ENCODE peak calls at places on chromosome 15, in nine cellular contexts. One of them, this sample, is unnamed.

GRCh38 chr15:101723161-101723873 is 956 bp downstream of the TARS3 start:
- DNase-seq in endothelial cell: no peak
- DNase-seq in hippocampal formation: no peak
- DNase-seq in activated effector memory CD4-positive, alpha-beta T cell treated with anti-CD3 and anti-CD28 coated beads, Interleukin-2, amount 50 U/mL, for 16 hours: peak
- DNase-seq in activated gamma-delta T cell treated with Interleukin-2 at 50 U/mL for 16 hours: peak
- DNase-seq in stimulated activated naive CD8-positive, alpha-beta T cell treated with anti-CD3 and anti-CD28 coated beads, Interleukin-15, Interleukin-2, amounts not matched to agents 100 U/mL and 50 U/mL, for 24 hours: peak
- DNase-seq in Karpas-422: peak
- DNase-seq in H4: no peak
- DNase-seq in activated B cell treated with CpG ODN at 0.5 μM for 24 hours: no peak
- DNase-seq in this sample: peak

GRCh38 chr15:43912991-43913927 is 86.5 kb downstream of the WDR76 start:
- DNase-seq in endothelial cell: no peak
- DNase-seq in hippocampal formation: peak
- DNase-seq in activated effector memory CD4-positive, alpha-beta T cell treated with anti-CD3 and anti-CD28 coated beads, Interleukin-2, amount 50 U/mL, for 16 hours: no peak
- DNase-seq in activated gamma-delta T cell treated with Interleukin-2 at 50 U/mL for 16 hours: no peak
- DNase-seq in stimulated activated naive CD8-positive, alpha-beta T cell treated with anti-CD3 and anti-CD28 coated beads, Interleukin-15, Interleukin-2, amounts not matched to agents 100 U/mL and 50 U/mL, for 24 hours: peak
- DNase-seq in Karpas-422: no peak
- DNase-seq in H4: peak
- DNase-seq in activated B cell treated with CpG ODN at 0.5 μM for 24 hours: no peak
- DNase-seq in this sample: peak

GRCh38 chr15:73694419-73694818 is 10.2 kb downstream of the CD276 start:
- DNase-seq in endothelial cell: no peak
- DNase-seq in hippocampal formation: no peak
- DNase-seq in activated effector memory CD4-positive, alpha-beta T cell treated with anti-CD3 and anti-CD28 coated beads, Interleukin-2, amount 50 U/mL, for 16 hours: no peak
- DNase-seq in activated gamma-delta T cell treated with Interleukin-2 at 50 U/mL for 16 hours: no peak
- DNase-seq in stimulated activated naive CD8-positive, alpha-beta T cell treated with anti-CD3 and anti-CD28 coated beads, Interleukin-15, Interleukin-2, amounts not matched to agents 100 U/mL and 50 U/mL, for 24 hours: no peak
- DNase-seq in Karpas-422: no peak
- DNase-seq in H4: no peak
- DNase-seq in activated B cell treated with CpG ODN at 0.5 μM for 24 hours: no peak
- DNase-seq in this sample: no peak

GRCh38 chr15:51108933-51109550 is 14.3 kb upstream of the TNFAIP8L3 start:
- DNase-seq in endothelial cell: no peak
- DNase-seq in hippocampal formation: no peak
- DNase-seq in activated effector memory CD4-positive, alpha-beta T cell treated with anti-CD3 and anti-CD28 coated beads, Interleukin-2, amount 50 U/mL, for 16 hours: no peak
- DNase-seq in activated gamma-delta T cell treated with Interleukin-2 at 50 U/mL for 16 hours: no peak
- DNase-seq in stimulated activated naive CD8-positive, alpha-beta T cell treated with anti-CD3 and anti-CD28 coated beads, Interleukin-15, Interleukin-2, amounts not matched to agents 100 U/mL and 50 U/mL, for 24 hours: no peak
- DNase-seq in Karpas-422: no peak
- DNase-seq in H4: peak
- DNase-seq in activated B cell treated with CpG ODN at 0.5 μM for 24 hours: no peak
- DNase-seq in this sample: no peak

GRCh38 chr15:85704021-85704420 is 90.7 kb downstream of the KLHL25 start:
- DNase-seq in endothelial cell: no peak
- DNase-seq in hippocampal formation: no peak
- DNase-seq in activated effector memory CD4-positive, alpha-beta T cell treated with anti-CD3 and anti-CD28 coated beads, Interleukin-2, amount 50 U/mL, for 16 hours: peak
- DNase-seq in activated gamma-delta T cell treated with Interleukin-2 at 50 U/mL for 16 hours: no peak
- DNase-seq in stimulated activated naive CD8-positive, alpha-beta T cell treated with anti-CD3 and anti-CD28 coated beads, Interleukin-15, Interleukin-2, amounts not matched to agents 100 U/mL and 50 U/mL, for 24 hours: peak
- DNase-seq in Karpas-422: peak
- DNase-seq in H4: no peak
- DNase-seq in activated B cell treated with CpG ODN at 0.5 μM for 24 hours: no peak
- DNase-seq in this sample: peak

GRCh38 chr15:65184305-65184943 is 718 bp downstream of the CLPX start:
- DNase-seq in endothelial cell: peak
- DNase-seq in hippocampal formation: no peak
- DNase-seq in activated effector memory CD4-positive, alpha-beta T cell treated with anti-CD3 and anti-CD28 coated beads, Interleukin-2, amount 50 U/mL, for 16 hours: peak
- DNase-seq in activated gamma-delta T cell treated with Interleukin-2 at 50 U/mL for 16 hours: peak
- DNase-seq in stimulated activated naive CD8-positive, alpha-beta T cell treated with anti-CD3 and anti-CD28 coated beads, Interleukin-15, Interleukin-2, amounts not matched to agents 100 U/mL and 50 U/mL, for 24 hours: peak
- DNase-seq in Karpas-422: peak
- DNase-seq in H4: peak
- DNase-seq in activated B cell treated with CpG ODN at 0.5 μM for 24 hours: peak
- DNase-seq in this sample: peak

GRCh38 chr15:98812711-98813441 is 164.5 kb downstream of the IGF1R start:
- DNase-seq in endothelial cell: no peak
- DNase-seq in hippocampal formation: no peak
- DNase-seq in activated effector memory CD4-positive, alpha-beta T cell treated with anti-CD3 and anti-CD28 coated beads, Interleukin-2, amount 50 U/mL, for 16 hours: no peak
- DNase-seq in activated gamma-delta T cell treated with Interleukin-2 at 50 U/mL for 16 hours: no peak
- DNase-seq in stimulated activated naive CD8-positive, alpha-beta T cell treated with anti-CD3 and anti-CD28 coated beads, Interleukin-15, Interleukin-2, amounts not matched to agents 100 U/mL and 50 U/mL, for 24 hours: no peak
- DNase-seq in Karpas-422: no peak
- DNase-seq in H4: no peak
- DNase-seq in activated B cell treated with CpG ODN at 0.5 μM for 24 hours: no peak
- DNase-seq in this sample: no peak

GRCh38 chr15:94665687-94666441 is 434.5 kb downstream of the MCTP2 start:
- DNase-seq in endothelial cell: no peak
- DNase-seq in hippocampal formation: no peak
- DNase-seq in activated effector memory CD4-positive, alpha-beta T cell treated with anti-CD3 and anti-CD28 coated beads, Interleukin-2, amount 50 U/mL, for 16 hours: no peak
- DNase-seq in activated gamma-delta T cell treated with Interleukin-2 at 50 U/mL for 16 hours: no peak
- DNase-seq in stimulated activated naive CD8-positive, alpha-beta T cell treated with anti-CD3 and anti-CD28 coated beads, Interleukin-15, Interleukin-2, amounts not matched to agents 100 U/mL and 50 U/mL, for 24 hours: no peak
- DNase-seq in Karpas-422: no peak
- DNase-seq in H4: no peak
- DNase-seq in activated B cell treated with CpG ODN at 0.5 μM for 24 hours: no peak
- DNase-seq in this sample: no peak

GRCh38 chr15:99895189-99895955 is 162.1 kb upstream of the LYSMD4 start:
- DNase-seq in endothelial cell: no peak
- DNase-seq in hippocampal formation: no peak
- DNase-seq in activated effector memory CD4-positive, alpha-beta T cell treated with anti-CD3 and anti-CD28 coated beads, Interleukin-2, amount 50 U/mL, for 16 hours: no peak
- DNase-seq in activated gamma-delta T cell treated with Interleukin-2 at 50 U/mL for 16 hours: no peak
- DNase-seq in stimulated activated naive CD8-positive, alpha-beta T cell treated with anti-CD3 and anti-CD28 coated beads, Interleukin-15, Interleukin-2, amounts not matched to agents 100 U/mL and 50 U/mL, for 24 hours: no peak
- DNase-seq in Karpas-422: no peak
- DNase-seq in H4: no peak
- DNase-seq in activated B cell treated with CpG ODN at 0.5 μM for 24 hours: no peak
- DNase-seq in this sample: no peak

GRCh38 chr15:50218291-50218690 is 36.3 kb downstream of the SLC27A2 start:
- DNase-seq in endothelial cell: no peak
- DNase-seq in hippocampal formation: no peak
- DNase-seq in activated effector memory CD4-positive, alpha-beta T cell treated with anti-CD3 and anti-CD28 coated beads, Interleukin-2, amount 50 U/mL, for 16 hours: no peak
- DNase-seq in activated gamma-delta T cell treated with Interleukin-2 at 50 U/mL for 16 hours: no peak
- DNase-seq in stimulated activated naive CD8-positive, alpha-beta T cell treated with anti-CD3 and anti-CD28 coated beads, Interleukin-15, Interleukin-2, amounts not matched to agents 100 U/mL and 50 U/mL, for 24 hours: no peak
- DNase-seq in Karpas-422: no peak
- DNase-seq in H4: no peak
- DNase-seq in activated B cell treated with CpG ODN at 0.5 μM for 24 hours: no peak
- DNase-seq in this sample: no peak

GRCh38 chr15:73752817-73753214 is 335 bp downstream of the INSYN1 start:
- DNase-seq in endothelial cell: peak
- DNase-seq in hippocampal formation: no peak
- DNase-seq in activated effector memory CD4-positive, alpha-beta T cell treated with anti-CD3 and anti-CD28 coated beads, Interleukin-2, amount 50 U/mL, for 16 hours: no peak
- DNase-seq in activated gamma-delta T cell treated with Interleukin-2 at 50 U/mL for 16 hours: no peak
- DNase-seq in stimulated activated naive CD8-positive, alpha-beta T cell treated with anti-CD3 and anti-CD28 coated beads, Interleukin-15, Interleukin-2, amounts not matched to agents 100 U/mL and 50 U/mL, for 24 hours: no peak
- DNase-seq in Karpas-422: no peak
- DNase-seq in H4: no peak
- DNase-seq in activated B cell treated with CpG ODN at 0.5 μM for 24 hours: no peak
- DNase-seq in this sample: no peak

GRCh38 chr15:45333550-45333949 is 44.8 kb downstream of the GATM start:
- DNase-seq in endothelial cell: no peak
- DNase-seq in hippocampal formation: no peak
- DNase-seq in activated effector memory CD4-positive, alpha-beta T cell treated with anti-CD3 and anti-CD28 coated beads, Interleukin-2, amount 50 U/mL, for 16 hours: no peak
- DNase-seq in activated gamma-delta T cell treated with Interleukin-2 at 50 U/mL for 16 hours: no peak
- DNase-seq in stimulated activated naive CD8-positive, alpha-beta T cell treated with anti-CD3 and anti-CD28 coated beads, Interleukin-15, Interleukin-2, amounts not matched to agents 100 U/mL and 50 U/mL, for 24 hours: no peak
- DNase-seq in Karpas-422: no peak
- DNase-seq in H4: peak
- DNase-seq in activated B cell treated with CpG ODN at 0.5 μM for 24 hours: no peak
- DNase-seq in this sample: no peak

GRCh38 chr15:78763796-78764241 is 47.4 kb downstream of the ADAMTS7 start:
- DNase-seq in endothelial cell: no peak
- DNase-seq in hippocampal formation: no peak
- DNase-seq in activated effector memory CD4-positive, alpha-beta T cell treated with anti-CD3 and anti-CD28 coated beads, Interleukin-2, amount 50 U/mL, for 16 hours: no peak
- DNase-seq in activated gamma-delta T cell treated with Interleukin-2 at 50 U/mL for 16 hours: no peak
- DNase-seq in stimulated activated naive CD8-positive, alpha-beta T cell treated with anti-CD3 and anti-CD28 coated beads, Interleukin-15, Interleukin-2, amounts not matched to agents 100 U/mL and 50 U/mL, for 24 hours: no peak
- DNase-seq in Karpas-422: no peak
- DNase-seq in H4: no peak
- DNase-seq in activated B cell treated with CpG ODN at 0.5 μM for 24 hours: no peak
- DNase-seq in this sample: no peak

GRCh38 chr15:70625438-70625837 is 137.9 kb downstream of the UACA start:
- DNase-seq in endothelial cell: no peak
- DNase-seq in hippocampal formation: no peak
- DNase-seq in activated effector memory CD4-positive, alpha-beta T cell treated with anti-CD3 and anti-CD28 coated beads, Interleukin-2, amount 50 U/mL, for 16 hours: no peak
- DNase-seq in activated gamma-delta T cell treated with Interleukin-2 at 50 U/mL for 16 hours: no peak
- DNase-seq in stimulated activated naive CD8-positive, alpha-beta T cell treated with anti-CD3 and anti-CD28 coated beads, Interleukin-15, Interleukin-2, amounts not matched to agents 100 U/mL and 50 U/mL, for 24 hours: no peak
- DNase-seq in Karpas-422: peak
- DNase-seq in H4: no peak
- DNase-seq in activated B cell treated with CpG ODN at 0.5 μM for 24 hours: no peak
- DNase-seq in this sample: no peak

GRCh38 chr15:68795298-68795848 is 25.3 kb downstream of the ANP32A start:
- DNase-seq in endothelial cell: peak
- DNase-seq in hippocampal formation: peak
- DNase-seq in activated effector memory CD4-positive, alpha-beta T cell treated with anti-CD3 and anti-CD28 coated beads, Interleukin-2, amount 50 U/mL, for 16 hours: peak
- DNase-seq in activated gamma-delta T cell treated with Interleukin-2 at 50 U/mL for 16 hours: peak
- DNase-seq in stimulated activated naive CD8-positive, alpha-beta T cell treated with anti-CD3 and anti-CD28 coated beads, Interleukin-15, Interleukin-2, amounts not matched to agents 100 U/mL and 50 U/mL, for 24 hours: peak
- DNase-seq in Karpas-422: no peak
- DNase-seq in H4: no peak
- DNase-seq in activated B cell treated with CpG ODN at 0.5 μM for 24 hours: peak
- DNase-seq in this sample: peak

GRCh38 chr15:69656271-69657030 is 203.8 kb downstream of the RPLP1 start:
- DNase-seq in endothelial cell: no peak
- DNase-seq in hippocampal formation: no peak
- DNase-seq in activated effector memory CD4-positive, alpha-beta T cell treated with anti-CD3 and anti-CD28 coated beads, Interleukin-2, amount 50 U/mL, for 16 hours: no peak
- DNase-seq in activated gamma-delta T cell treated with Interleukin-2 at 50 U/mL for 16 hours: no peak
- DNase-seq in stimulated activated naive CD8-positive, alpha-beta T cell treated with anti-CD3 and anti-CD28 coated beads, Interleukin-15, Interleukin-2, amounts not matched to agents 100 U/mL and 50 U/mL, for 24 hours: no peak
- DNase-seq in Karpas-422: no peak
- DNase-seq in H4: no peak
- DNase-seq in activated B cell treated with CpG ODN at 0.5 μM for 24 hours: no peak
- DNase-seq in this sample: no peak

GRCh38 chr15:32952062-32952461 is 234.3 kb downstream of the GREM1 start:
- DNase-seq in endothelial cell: no peak
- DNase-seq in hippocampal formation: no peak
- DNase-seq in activated effector memory CD4-positive, alpha-beta T cell treated with anti-CD3 and anti-CD28 coated beads, Interleukin-2, amount 50 U/mL, for 16 hours: no peak
- DNase-seq in activated gamma-delta T cell treated with Interleukin-2 at 50 U/mL for 16 hours: no peak
- DNase-seq in stimulated activated naive CD8-positive, alpha-beta T cell treated with anti-CD3 and anti-CD28 coated beads, Interleukin-15, Interleukin-2, amounts not matched to agents 100 U/mL and 50 U/mL, for 24 hours: no peak
- DNase-seq in Karpas-422: no peak
- DNase-seq in H4: no peak
- DNase-seq in activated B cell treated with CpG ODN at 0.5 μM for 24 hours: no peak
- DNase-seq in this sample: no peak

GRCh38 chr15:74955017-74955416 is 1.6 kb downstream of the RPP25 start:
- DNase-seq in endothelial cell: no peak
- DNase-seq in hippocampal formation: no peak
- DNase-seq in activated effector memory CD4-positive, alpha-beta T cell treated with anti-CD3 and anti-CD28 coated beads, Interleukin-2, amount 50 U/mL, for 16 hours: no peak
- DNase-seq in activated gamma-delta T cell treated with Interleukin-2 at 50 U/mL for 16 hours: no peak
- DNase-seq in stimulated activated naive CD8-positive, alpha-beta T cell treated with anti-CD3 and anti-CD28 coated beads, Interleukin-15, Interleukin-2, amounts not matched to agents 100 U/mL and 50 U/mL, for 24 hours: no peak
- DNase-seq in Karpas-422: no peak
- DNase-seq in H4: no peak
- DNase-seq in activated B cell treated with CpG ODN at 0.5 μM for 24 hours: no peak
- DNase-seq in this sample: no peak

GRCh38 chr15:74841761-74842385 is 1.1 kb downstream of the ULK3 start:
- DNase-seq in endothelial cell: no peak
- DNase-seq in hippocampal formation: no peak
- DNase-seq in activated effector memory CD4-positive, alpha-beta T cell treated with anti-CD3 and anti-CD28 coated beads, Interleukin-2, amount 50 U/mL, for 16 hours: no peak
- DNase-seq in activated gamma-delta T cell treated with Interleukin-2 at 50 U/mL for 16 hours: no peak
- DNase-seq in stimulated activated naive CD8-positive, alpha-beta T cell treated with anti-CD3 and anti-CD28 coated beads, Interleukin-15, Interleukin-2, amounts not matched to agents 100 U/mL and 50 U/mL, for 24 hours: no peak
- DNase-seq in Karpas-422: no peak
- DNase-seq in H4: no peak
- DNase-seq in activated B cell treated with CpG ODN at 0.5 μM for 24 hours: no peak
- DNase-seq in this sample: no peak

GRCh38 chr15:38062679-38063078 is 128.2 kb downstream of the TMCO5A start:
- DNase-seq in endothelial cell: no peak
- DNase-seq in hippocampal formation: no peak
- DNase-seq in activated effector memory CD4-positive, alpha-beta T cell treated with anti-CD3 and anti-CD28 coated beads, Interleukin-2, amount 50 U/mL, for 16 hours: no peak
- DNase-seq in activated gamma-delta T cell treated with Interleukin-2 at 50 U/mL for 16 hours: no peak
- DNase-seq in stimulated activated naive CD8-positive, alpha-beta T cell treated with anti-CD3 and anti-CD28 coated beads, Interleukin-15, Interleukin-2, amounts not matched to agents 100 U/mL and 50 U/mL, for 24 hours: no peak
- DNase-seq in Karpas-422: no peak
- DNase-seq in H4: no peak
- DNase-seq in activated B cell treated with CpG ODN at 0.5 μM for 24 hours: no peak
- DNase-seq in this sample: no peak

GRCh38 chr15:99267957-99268356 is 16.7 kb downstream of the LRRC28 start:
- DNase-seq in endothelial cell: no peak
- DNase-seq in hippocampal formation: no peak
- DNase-seq in activated effector memory CD4-positive, alpha-beta T cell treated with anti-CD3 and anti-CD28 coated beads, Interleukin-2, amount 50 U/mL, for 16 hours: no peak
- DNase-seq in activated gamma-delta T cell treated with Interleukin-2 at 50 U/mL for 16 hours: no peak
- DNase-seq in stimulated activated naive CD8-positive, alpha-beta T cell treated with anti-CD3 and anti-CD28 coated beads, Interleukin-15, Interleukin-2, amounts not matched to agents 100 U/mL and 50 U/mL, for 24 hours: no peak
- DNase-seq in Karpas-422: no peak
- DNase-seq in H4: no peak
- DNase-seq in activated B cell treated with CpG ODN at 0.5 μM for 24 hours: no peak
- DNase-seq in this sample: no peak

GRCh38 chr15:80998252-80998651 is 2.5 kb upstream of the TLNRD1 start:
- DNase-seq in endothelial cell: no peak
- DNase-seq in hippocampal formation: no peak
- DNase-seq in activated effector memory CD4-positive, alpha-beta T cell treated with anti-CD3 and anti-CD28 coated beads, Interleukin-2, amount 50 U/mL, for 16 hours: no peak
- DNase-seq in activated gamma-delta T cell treated with Interleukin-2 at 50 U/mL for 16 hours: no peak
- DNase-seq in stimulated activated naive CD8-positive, alpha-beta T cell treated with anti-CD3 and anti-CD28 coated beads, Interleukin-15, Interleukin-2, amounts not matched to agents 100 U/mL and 50 U/mL, for 24 hours: no peak
- DNase-seq in Karpas-422: peak
- DNase-seq in H4: no peak
- DNase-seq in activated B cell treated with CpG ODN at 0.5 μM for 24 hours: no peak
- DNase-seq in this sample: no peak

GRCh38 chr15:36755341-36755740 is 175.9 kb downstream of the CDIN1 start:
- DNase-seq in endothelial cell: no peak
- DNase-seq in hippocampal formation: no peak
- DNase-seq in activated effector memory CD4-positive, alpha-beta T cell treated with anti-CD3 and anti-CD28 coated beads, Interleukin-2, amount 50 U/mL, for 16 hours: no peak
- DNase-seq in activated gamma-delta T cell treated with Interleukin-2 at 50 U/mL for 16 hours: no peak
- DNase-seq in stimulated activated naive CD8-positive, alpha-beta T cell treated with anti-CD3 and anti-CD28 coated beads, Interleukin-15, Interleukin-2, amounts not matched to agents 100 U/mL and 50 U/mL, for 24 hours: no peak
- DNase-seq in Karpas-422: no peak
- DNase-seq in H4: no peak
- DNase-seq in activated B cell treated with CpG ODN at 0.5 μM for 24 hours: no peak
- DNase-seq in this sample: no peak

GRCh38 chr15:25694823-25695312 is 168.3 kb downstream of the ATP10A start:
- DNase-seq in endothelial cell: no peak
- DNase-seq in hippocampal formation: no peak
- DNase-seq in activated effector memory CD4-positive, alpha-beta T cell treated with anti-CD3 and anti-CD28 coated beads, Interleukin-2, amount 50 U/mL, for 16 hours: peak
- DNase-seq in activated gamma-delta T cell treated with Interleukin-2 at 50 U/mL for 16 hours: no peak
- DNase-seq in stimulated activated naive CD8-positive, alpha-beta T cell treated with anti-CD3 and anti-CD28 coated beads, Interleukin-15, Interleukin-2, amounts not matched to agents 100 U/mL and 50 U/mL, for 24 hours: no peak
- DNase-seq in Karpas-422: no peak
- DNase-seq in H4: no peak
- DNase-seq in activated B cell treated with CpG ODN at 0.5 μM for 24 hours: no peak
- DNase-seq in this sample: no peak

GRCh38 chr15:88610756-88611231 is 10.3 kb upstream of the AEN start:
- DNase-seq in endothelial cell: peak
- DNase-seq in hippocampal formation: no peak
- DNase-seq in activated effector memory CD4-positive, alpha-beta T cell treated with anti-CD3 and anti-CD28 coated beads, Interleukin-2, amount 50 U/mL, for 16 hours: no peak
- DNase-seq in activated gamma-delta T cell treated with Interleukin-2 at 50 U/mL for 16 hours: no peak
- DNase-seq in stimulated activated naive CD8-positive, alpha-beta T cell treated with anti-CD3 and anti-CD28 coated beads, Interleukin-15, Interleukin-2, amounts not matched to agents 100 U/mL and 50 U/mL, for 24 hours: no peak
- DNase-seq in Karpas-422: no peak
- DNase-seq in H4: peak
- DNase-seq in activated B cell treated with CpG ODN at 0.5 μM for 24 hours: no peak
- DNase-seq in this sample: no peak

GRCh38 chr15:70210538-70210937 is 112.8 kb upstream of the TLE3 start:
- DNase-seq in endothelial cell: no peak
- DNase-seq in hippocampal formation: no peak
- DNase-seq in activated effector memory CD4-positive, alpha-beta T cell treated with anti-CD3 and anti-CD28 coated beads, Interleukin-2, amount 50 U/mL, for 16 hours: no peak
- DNase-seq in activated gamma-delta T cell treated with Interleukin-2 at 50 U/mL for 16 hours: no peak
- DNase-seq in stimulated activated naive CD8-positive, alpha-beta T cell treated with anti-CD3 and anti-CD28 coated beads, Interleukin-15, Interleukin-2, amounts not matched to agents 100 U/mL and 50 U/mL, for 24 hours: no peak
- DNase-seq in Karpas-422: peak
- DNase-seq in H4: no peak
- DNase-seq in activated B cell treated with CpG ODN at 0.5 μM for 24 hours: no peak
- DNase-seq in this sample: peak

GRCh38 chr15:64461577-64462162 is 1.3 kb downstream of the ZNF609 start:
- DNase-seq in endothelial cell: peak
- DNase-seq in hippocampal formation: peak
- DNase-seq in activated effector memory CD4-positive, alpha-beta T cell treated with anti-CD3 and anti-CD28 coated beads, Interleukin-2, amount 50 U/mL, for 16 hours: peak
- DNase-seq in activated gamma-delta T cell treated with Interleukin-2 at 50 U/mL for 16 hours: peak
- DNase-seq in stimulated activated naive CD8-positive, alpha-beta T cell treated with anti-CD3 and anti-CD28 coated beads, Interleukin-15, Interleukin-2, amounts not matched to agents 100 U/mL and 50 U/mL, for 24 hours: peak
- DNase-seq in Karpas-422: peak
- DNase-seq in H4: no peak
- DNase-seq in activated B cell treated with CpG ODN at 0.5 μM for 24 hours: no peak
- DNase-seq in this sample: peak

GRCh38 chr15:48507416-48508065 is 138.0 kb downstream of the FBN1 start:
- DNase-seq in endothelial cell: peak
- DNase-seq in hippocampal formation: peak
- DNase-seq in activated effector memory CD4-positive, alpha-beta T cell treated with anti-CD3 and anti-CD28 coated beads, Interleukin-2, amount 50 U/mL, for 16 hours: no peak
- DNase-seq in activated gamma-delta T cell treated with Interleukin-2 at 50 U/mL for 16 hours: no peak
- DNase-seq in stimulated activated naive CD8-positive, alpha-beta T cell treated with anti-CD3 and anti-CD28 coated beads, Interleukin-15, Interleukin-2, amounts not matched to agents 100 U/mL and 50 U/mL, for 24 hours: peak
- DNase-seq in Karpas-422: peak
- DNase-seq in H4: peak
- DNase-seq in activated B cell treated with CpG ODN at 0.5 μM for 24 hours: no peak
- DNase-seq in this sample: peak

GRCh38 chr15:49494842-49495241 is 71.8 kb downstream of the FGF7 start:
- DNase-seq in endothelial cell: no peak
- DNase-seq in hippocampal formation: no peak
- DNase-seq in activated effector memory CD4-positive, alpha-beta T cell treated with anti-CD3 and anti-CD28 coated beads, Interleukin-2, amount 50 U/mL, for 16 hours: no peak
- DNase-seq in activated gamma-delta T cell treated with Interleukin-2 at 50 U/mL for 16 hours: no peak
- DNase-seq in stimulated activated naive CD8-positive, alpha-beta T cell treated with anti-CD3 and anti-CD28 coated beads, Interleukin-15, Interleukin-2, amounts not matched to agents 100 U/mL and 50 U/mL, for 24 hours: no peak
- DNase-seq in Karpas-422: no peak
- DNase-seq in H4: no peak
- DNase-seq in activated B cell treated with CpG ODN at 0.5 μM for 24 hours: no peak
- DNase-seq in this sample: no peak